ENCODE peak calls at places on chromosomes 3 and 15, in seven cellular contexts. I is psoas muscle, P is stomach, D is tibial artery, H is heart right ventricle, U is cardiac muscle cell, W is brain microvascular endothelial cell. Y is an unnamed sample.

GRCh38 chr15:84788500-84788899 is 28.7 kb upstream of the ALPK3 start:
- DNase-seq in I (no peak), P (no peak), D (no peak), H (no peak), U (no peak), W (no peak), Y (no peak)

GRCh38 chr3:164781755-164782154 is 296.5 kb downstream of the SI start:
- DNase-seq in I (no peak), P (no peak), D (no peak), H (no peak), U (no peak), W (no peak), Y (no peak)

GRCh38 chr3:177642482-177643163 is 445.3 kb upstream of the TBL1XR1 start:
- DNase-seq in I (no peak), P (no peak), D (no peak), H (no peak), U (no peak), W (no peak), Y (no peak)

GRCh38 chr3:59056706-59057105 is 6.9 kb upstream of the CFAP20DC start:
- DNase-seq in I (no peak), P (no peak), D (no peak), H (no peak), U (no peak), W (peak; percentile 59), Y (no peak)

GRCh38 chr3:121594850-121595249 is 1.7 kb downstream of the FBXO40 start:
- DNase-seq in I (no peak), P (no peak), D (no peak), H (no peak), U (no peak), W (no peak), Y (no peak)

GRCh38 chr15:60720493-60721231 is 241.7 kb upstream of the ICE2 start:
- DNase-seq in I (no peak), P (no peak), D (no peak), H (no peak), U (no peak), W (no peak), Y (peak; percentile 46)

GRCh38 chr3:175564335-175564734 is 705.2 kb downstream of the NAALADL2 start:
- DNase-seq in I (no peak), P (no peak), D (no peak), H (no peak), U (no peak), W (no peak), Y (no peak)

GRCh38 chr3:81302045-81302444 is 459.4 kb downstream of the GBE1 start:
- DNase-seq in I (no peak), P (peak; percentile 29), D (no peak), H (no peak), U (peak; percentile 54), W (peak; percentile 56), Y (no peak)

GRCh38 chr3:58143417-58144055 is 67.2 kb downstream of the DNASE1L3 start:
- DNase-seq in I (no peak), P (no peak), D (no peak), H (no peak), U (no peak), W (no peak), Y (no peak)

GRCh38 chr3:117150628-117151027 is 441.0 kb downstream of the TUSC7 start:
- DNase-seq in I (no peak), P (no peak), D (no peak), H (no peak), U (no peak), W (no peak), Y (no peak)

GRCh38 chr15:77029166-77030041 is 34.5 kb downstream of the PSTPIP1 start:
- DNase-seq in I (no peak), P (peak; percentile 25), D (peak; percentile 61), H (no peak), U (no peak), W (no peak), Y (no peak)

GRCh38 chr15:66212471-66212870 is 41.1 kb downstream of the MEGF11 start:
- DNase-seq in I (no peak), P (no peak), D (peak; percentile 51), H (no peak), U (no peak), W (no peak), Y (no peak)

GRCh38 chr3:39097716-39098472 is 9.5 kb downstream of the GORASP1 start:
- DNase-seq in I (no peak), P (no peak), D (no peak), H (no peak), U (no peak), W (no peak), Y (no peak)

GRCh38 chr15:62770752-62771151 is 271.8 kb upstream of the TPM1 start:
- DNase-seq in I (peak; percentile 65), P (no peak), D (no peak), H (no peak), U (no peak), W (peak; percentile 71), Y (no peak)

GRCh38 chr3:167978071-167978470 is 117.7 kb downstream of the GOLIM4 start:
- DNase-seq in I (no peak), P (peak; percentile 76), D (no peak), H (no peak), U (no peak), W (peak; percentile 5), Y (no peak)

GRCh38 chr15:59437777-59438574 is at the start of gene FAM81A:
- DNase-seq in I (peak; percentile 83), P (peak; percentile 78), D (peak; percentile 92), H (peak; percentile 89), U (peak; percentile 94), W (peak; percentile 30), Y (peak; percentile 85)

GRCh38 chr3:56988874-56989433 is 71.5 kb upstream of the SPATA12 start:
- DNase-seq in I (peak; percentile 60), P (peak; percentile 82), D (peak; percentile 85), H (peak; percentile 65), U (peak; percentile 91), W (peak; percentile 58), Y (no peak)

GRCh38 chr3:41674449-41674848 is 287.5 kb downstream of the ULK4 start:
- DNase-seq in I (no peak), P (no peak), D (no peak), H (no peak), U (no peak), W (no peak), Y (no peak)

GRCh38 chr15:56930663-56931313 is 12.3 kb downstream of the TCF12 start:
- DNase-seq in I (no peak), P (no peak), D (no peak), H (no peak), U (no peak), W (no peak), Y (no peak)
- TF ChIP-seq CTCF in I (no peak), P (no peak), D (no peak), H (no peak), U (no peak), W (no peak), Y (no peak)

GRCh38 chr15:40416056-40416455 is 10.5 kb downstream of the IVD start:
- DNase-seq in I (no peak), P (no peak), D (no peak), H (no peak), U (no peak), W (no peak), Y (no peak)

GRCh38 chr15:40412095-40412759 is 6.6 kb downstream of the IVD start:
- DNase-seq in I (no peak), P (peak; percentile 76), D (no peak), H (no peak), U (no peak), W (no peak), Y (no peak)

GRCh38 chr15:40413036-40413435 is 7.4 kb downstream of the IVD start:
- DNase-seq in I (no peak), P (no peak), D (no peak), H (no peak), U (no peak), W (no peak), Y (no peak)

GRCh38 chr15:40415226-40415625 is 9.6 kb downstream of the IVD start:
- DNase-seq in I (no peak), P (no peak), D (no peak), H (no peak), U (no peak), W (no peak), Y (no peak)

GRCh38 chr15:40414816-40415215 is 9.2 kb downstream of the IVD start:
- DNase-seq in I (no peak), P (no peak), D (no peak), H (no peak), U (peak; percentile 48), W (no peak), Y (no peak)
- H3K36me3 ChIP-seq in I (peaks cover 13% of the 10 kb centered on the region), P (peaks cover 95% of the 10 kb centered on the region), D (peaks cover 43% of the 10 kb centered on the region), H (peaks cover 93% of the 10 kb centered on the region), U (peaks cover 47% of the 10 kb centered on the region), W (peaks cover 57% of the 10 kb centered on the region), Y (peaks cover 49% of the 10 kb centered on the region)

DNA sequence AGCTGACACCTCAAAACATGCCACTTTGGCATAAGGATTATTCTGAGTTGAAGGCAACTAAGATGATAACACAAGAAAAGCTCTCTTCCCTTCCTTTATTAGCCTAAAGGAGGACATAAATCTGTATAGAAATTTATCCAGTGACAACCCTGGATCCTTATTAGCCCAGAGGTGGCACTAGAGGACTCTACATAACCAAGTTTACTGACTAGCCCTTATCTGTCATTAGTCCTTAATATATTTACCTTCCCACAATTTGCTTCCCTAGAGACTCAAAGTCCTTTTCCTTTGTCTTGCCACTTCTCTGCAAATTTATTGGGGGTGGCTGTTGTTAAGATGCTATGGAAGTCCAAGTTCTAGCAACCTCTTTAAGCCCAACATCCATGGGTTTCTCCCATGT is 26.7 kb downstream of the CEP70 start:
- DNase-seq in I (no peak), P (no peak), D (no peak), H (no peak), U (no peak), W (no peak), Y (no peak)
- TF ChIP-seq CTCF in I (no peak), P (peak; percentile 10), D (no peak), H (no peak), U (no peak), W (no peak), Y (no peak)

GRCh38 chr3:9433884-9434521 is 36.6 kb downstream of the SETD5 start:
- DNase-seq in I (no peak), P (no peak), D (no peak), H (no peak), U (no peak), W (no peak), Y (no peak)

GRCh38 chr3:9428411-9428810 is 31.0 kb downstream of the SETD5 start:
- DNase-seq in I (no peak), P (no peak), D (no peak), H (no peak), U (no peak), W (no peak), Y (no peak)

GRCh38 chr3:9435320-9435719 is 37.9 kb downstream of the SETD5 start:
- DNase-seq in I (no peak), P (no peak), D (no peak), H (no peak), U (no peak), W (no peak), Y (no peak)

DNA sequence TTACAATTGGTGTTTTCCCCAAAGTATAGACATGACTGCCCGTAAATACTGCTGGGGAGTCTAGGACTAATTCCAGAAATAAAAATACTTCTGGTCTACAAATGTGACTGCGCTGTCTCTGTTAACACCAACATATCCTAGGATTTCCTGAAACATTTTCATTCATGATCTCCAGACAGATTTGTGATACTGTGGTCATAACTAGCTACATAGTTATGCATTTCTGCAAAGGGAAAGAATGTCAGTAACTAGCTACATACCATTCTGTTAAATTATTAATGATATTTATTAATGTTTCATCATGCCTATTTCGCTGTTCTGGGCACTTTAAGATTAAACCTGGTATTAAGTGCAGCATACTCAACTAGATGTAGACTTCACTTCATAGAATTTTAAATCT is 33.3 kb downstream of the SETD5 start:
- DNase-seq in I (no peak), P (no peak), D (no peak), H (no peak), U (no peak), W (no peak), Y (no peak)
- H3K36me3 ChIP-seq in I (peaks cover 33% of the 10 kb centered on the region), P (peaks cover 93% of the 10 kb centered on the region), D (peaks cover 85% of the 10 kb centered on the region), H (peaks cover 100% of the 10 kb centered on the region), U (peaks cover 90% of the 10 kb centered on the region), W (peaks cover 74% of the 10 kb centered on the region), Y (peaks cover 32% of the 10 kb centered on the region)

Y was measured in GM06990.